ENCODE peak calls at places on chromosomes 6 and 20, in eight cellular contexts. G, I, W, C, B, F, J and T are unnamed samples.

GRCh38 chr6:7431594-7432390 is 42.2 kb downstream of the RIOK1 start:
- DNase-seq in G (no peak), I (no peak), W (no peak), C (no peak), B (no peak), F (no peak), J (no peak), T (no peak)

GRCh38 chr6:123589317-123589716 is 47.4 kb downstream of the TRDN start:
- DNase-seq in G (no peak), I (no peak), W (no peak), C (no peak), B (no peak), F (no peak), J (no peak), T (no peak)

GRCh38 chr6:29510746-29511300 is 23.1 kb upstream of the MAS1L start:
- DNase-seq in G (no peak), I (no peak), W (no peak), C (no peak), B (peak), F (no peak), J (no peak), T (no peak)

GRCh38 chr20:3734111-3734843 is 1.8 kb downstream of the HSPA12B start:
- DNase-seq in G (no peak), I (no peak), W (no peak), C (no peak), B (no peak), F (peak), J (no peak), T (no peak)

GRCh38 chr6:94144807-94145206 is 725.4 kb upstream of the EPHA7 start:
- DNase-seq in G (no peak), I (no peak), W (no peak), C (no peak), B (no peak), F (no peak), J (no peak), T (no peak)

GRCh38 chr20:57707849-57708693 is 1.7 kb downstream of the PMEPA1 start:
- DNase-seq in G (no peak), I (no peak), W (no peak), C (no peak), B (no peak), F (peak), J (no peak), T (peak)

GRCh38 chr20:50913976-50914375 is 17.3 kb downstream of the ADNP start:
- DNase-seq in G (peak), I (peak), W (no peak), C (no peak), B (no peak), F (no peak), J (no peak), T (peak)

GRCh38 chr20:32159766-32160221 is 47.7 kb downstream of the PLAGL2 start:
- DNase-seq in G (no peak), I (no peak), W (no peak), C (no peak), B (no peak), F (no peak), J (no peak), T (no peak)

GRCh38 chr20:60851826-60852704 is 400.0 kb upstream of the CDH4 start:
- DNase-seq in G (no peak), I (peak), W (no peak), C (no peak), B (no peak), F (peak), J (no peak), T (no peak)

GRCh38 chr6:17389274-17389847 is 4.0 kb upstream of the CAP2 start:
- DNase-seq in G (no peak), I (no peak), W (peak), C (no peak), B (no peak), F (no peak), J (no peak), T (no peak)

GRCh38 chr20:53032021-53033001 is 60.2 kb downstream of the TSHZ2 start:
- DNase-seq in G (no peak), I (no peak), W (peak), C (no peak), B (no peak), F (no peak), J (no peak), T (no peak)

GRCh38 chr20:17657079-17657825 is 24.8 kb downstream of the RRBP1 start:
- DNase-seq in G (no peak), I (no peak), W (no peak), C (no peak), B (no peak), F (peak), J (no peak), T (no peak)

GRCh38 chr6:129498950-129499870 is 210.8 kb downstream of the ARHGAP18 start:
- DNase-seq in G (no peak), I (peak), W (no peak), C (no peak), B (no peak), F (no peak), J (peak), T (peak)

GRCh38 chr6:52726741-52727535 is 36.3 kb downstream of the GSTA2 start:
- DNase-seq in G (no peak), I (no peak), W (no peak), C (no peak), B (peak), F (no peak), J (no peak), T (no peak)

GRCh38 chr6:166005846-166006592 is 161.6 kb downstream of the TBXT start:
- DNase-seq in G (no peak), I (peak), W (peak), C (no peak), B (no peak), F (peak), J (no peak), T (no peak)

GRCh38 chr20:39800111-39800510 is 838.0 kb downstream of the DHX35 start:
- DNase-seq in G (no peak), I (no peak), W (peak), C (no peak), B (no peak), F (no peak), J (no peak), T (no peak)

GRCh38 chr20:63544958-63545516 is 2.5 kb downstream of the SRMS start:
- DNase-seq in G (no peak), I (no peak), W (no peak), C (peak), B (no peak), F (no peak), J (no peak), T (no peak)

GRCh38 chr6:35054743-35055130 is 86.4 kb downstream of the TCP11 start:
- DNase-seq in G (no peak), I (no peak), W (no peak), C (no peak), B (no peak), F (no peak), J (no peak), T (no peak)

GRCh38 chr20:49987015-49987867 is 4.5 kb downstream of the SNAI1 start:
- DNase-seq in G (no peak), I (peak), W (no peak), C (no peak), B (no peak), F (no peak), J (no peak), T (no peak)

GRCh38 chr6:153104220-153104619 is 26.9 kb downstream of the RGS17 start:
- DNase-seq in G (no peak), I (no peak), W (no peak), C (no peak), B (no peak), F (no peak), J (no peak), T (no peak)

GRCh38 chr6:45684476-45684875 is 306.7 kb upstream of the SUPT3H start:
- DNase-seq in G (no peak), I (no peak), W (no peak), C (no peak), B (no peak), F (no peak), J (no peak), T (no peak)

GRCh38 chr20:48850681-48851299 is 23.0 kb upstream of the PREX1 start:
- DNase-seq in G (no peak), I (no peak), W (no peak), C (no peak), B (no peak), F (no peak), J (no peak), T (peak)

GRCh38 chr20:63947638-63948456 is 8.4 kb downstream of the UCKL1 start:
- DNase-seq in G (no peak), I (no peak), W (no peak), C (peak), B (no peak), F (peak), J (peak), T (no peak)

GRCh38 chr20:695165-695866 is 19.7 kb upstream of the SCRT2 start:
- DNase-seq in G (no peak), I (no peak), W (no peak), C (no peak), B (no peak), F (no peak), J (no peak), T (no peak)

GRCh38 chr6:30238178-30238795 is 25.1 kb upstream of the TRIM26 start:
- DNase-seq in G (no peak), I (peak), W (no peak), C (no peak), B (no peak), F (no peak), J (peak), T (peak)

GRCh38 chr6:110180228-110181008 is at the start of gene CDC40:
- DNase-seq in G (peak), I (peak), W (no peak), C (peak), B (peak), F (peak), J (peak), T (no peak)

GRCh38 chr6:105431226-105431625 is 28.3 kb upstream of the PREP start:
- DNase-seq in G (peak), I (peak), W (peak), C (no peak), B (no peak), F (no peak), J (no peak), T (peak)

GRCh38 chr6:43744931-43745727 is 24.9 kb upstream of the VEGFA start:
- DNase-seq in G (no peak), I (no peak), W (no peak), C (no peak), B (no peak), F (no peak), J (no peak), T (no peak)

GRCh38 chr6:107633680-107634141 is 143.8 kb downstream of the SOBP start:
- DNase-seq in G (no peak), I (peak), W (no peak), C (no peak), B (no peak), F (no peak), J (no peak), T (no peak)

GRCh38 chr20:10724774-10725173 is 51.0 kb upstream of the JAG1 start:
- DNase-seq in G (no peak), I (no peak), W (no peak), C (no peak), B (no peak), F (no peak), J (no peak), T (no peak)

GRCh38 chr20:10958279-10958678 is 284.5 kb upstream of the JAG1 start:
- DNase-seq in G (no peak), I (no peak), W (no peak), C (no peak), B (no peak), F (no peak), J (no peak), T (no peak)

GRCh38 chr6:79307321-79308036 is 73.0 kb upstream of the HMGN3 start:
- DNase-seq in G (no peak), I (no peak), W (no peak), C (no peak), B (no peak), F (no peak), J (no peak), T (no peak)

GRCh38 chr6:159313023-159313422 is 143.8 kb downstream of the FNDC1 start:
- DNase-seq in G (no peak), I (no peak), W (no peak), C (no peak), B (no peak), F (no peak), J (no peak), T (no peak)

GRCh38 chr6:82363368-82364086 is at the start of gene TPBG:
- DNase-seq in G (no peak), I (peak), W (peak), C (peak), B (peak), F (peak), J (no peak), T (peak)

GRCh38 chr20:46031701-46032254 is 2.8 kb downstream of the SLC12A5 start:
- DNase-seq in G (no peak), I (peak), W (no peak), C (no peak), B (no peak), F (peak), J (no peak), T (no peak)

GRCh38 chr6:89242574-89243330 is 25.6 kb upstream of the GABRR1 start:
- DNase-seq in G (no peak), I (peak), W (peak), C (no peak), B (no peak), F (no peak), J (no peak), T (peak)

GRCh38 chr20:33719277-33719988 is 677 bp downstream of the PXMP4 start:
- DNase-seq in G (no peak), I (no peak), W (no peak), C (no peak), B (no peak), F (no peak), J (no peak), T (no peak)

GRCh38 chr6:3336859-3337515 is 78.2 kb downstream of the PSMG4 start:
- DNase-seq in G (no peak), I (no peak), W (no peak), C (no peak), B (no peak), F (peak), J (no peak), T (no peak)

GRCh38 chr20:58693226-58694006 is 816 bp downstream of the NPEPL1 start:
- DNase-seq in G (peak), I (no peak), W (no peak), C (peak), B (peak), F (peak), J (no peak), T (no peak)